ENCODE peak calls at places on chromosomes 4 and X, in four cellular contexts. One of them, this sample, is unnamed.

GRCh38 chrX:143757375-143757774 is 36.8 kb upstream of the SPANXN2 start:
- DNase-seq in neural progenitor cell: peak
- DNase-seq in colonic mucosa: no peak
- DNase-seq in endodermal cell: peak
- DNase-seq in this sample: peak

GRCh38 chrX:22800360-22800759 is 199.4 kb upstream of the DDX53 start:
- DNase-seq in neural progenitor cell: no peak
- DNase-seq in colonic mucosa: peak
- DNase-seq in endodermal cell: no peak
- DNase-seq in this sample: peak

GRCh38 chr4:11548529-11549176 is 120.0 kb upstream of the HS3ST1 start:
- DNase-seq in neural progenitor cell: no peak
- DNase-seq in colonic mucosa: no peak
- DNase-seq in endodermal cell: no peak
- DNase-seq in this sample: no peak

GRCh38 chrX:82141942-82142341 is 940.0 kb downstream of the SH3BGRL start:
- DNase-seq in neural progenitor cell: no peak
- DNase-seq in colonic mucosa: no peak
- DNase-seq in endodermal cell: no peak
- DNase-seq in this sample: no peak

GRCh38 chrX:70769659-70770232 is 138.8 kb downstream of the TEX11 start:
- DNase-seq in neural progenitor cell: no peak
- DNase-seq in colonic mucosa: no peak
- DNase-seq in endodermal cell: no peak
- DNase-seq in this sample: no peak

GRCh38 chr4:80459918-80460473 is 124.5 kb downstream of the CFAP299 start:
- DNase-seq in neural progenitor cell: no peak
- DNase-seq in colonic mucosa: no peak
- DNase-seq in endodermal cell: no peak
- DNase-seq in this sample: no peak

GRCh38 chr4:125526420-125526819 is 211.7 kb downstream of the FAT4 start:
- DNase-seq in neural progenitor cell: no peak
- DNase-seq in colonic mucosa: no peak
- DNase-seq in endodermal cell: no peak
- DNase-seq in this sample: no peak

GRCh38 chr4:169925678-169926077 is 100.5 kb downstream of the MFAP3L start:
- DNase-seq in neural progenitor cell: no peak
- DNase-seq in colonic mucosa: no peak
- DNase-seq in endodermal cell: no peak
- DNase-seq in this sample: no peak

GRCh38 chr4:1927675-1928074 is 56.5 kb downstream of the NSD2 start:
- DNase-seq in neural progenitor cell: no peak
- DNase-seq in colonic mucosa: no peak
- DNase-seq in endodermal cell: no peak
- DNase-seq in this sample: no peak

GRCh38 chr4:88630756-88631155 is 38.5 kb downstream of the HERC3 start:
- DNase-seq in neural progenitor cell: no peak
- DNase-seq in colonic mucosa: no peak
- DNase-seq in endodermal cell: no peak
- DNase-seq in this sample: no peak

GRCh38 chrX:3134316-3134715 is 93.0 kb downstream of the ARSF start:
- DNase-seq in neural progenitor cell: no peak
- DNase-seq in colonic mucosa: no peak
- DNase-seq in endodermal cell: no peak
- DNase-seq in this sample: no peak

GRCh38 chr4:88054229-88054628 is 46.8 kb downstream of the PKD2 start:
- DNase-seq in neural progenitor cell: no peak
- DNase-seq in colonic mucosa: no peak
- DNase-seq in endodermal cell: no peak
- DNase-seq in this sample: no peak

GRCh38 chr4:148103647-148104355 is 338.4 kb downstream of the NR3C2 start:
- DNase-seq in neural progenitor cell: no peak
- DNase-seq in colonic mucosa: no peak
- DNase-seq in endodermal cell: no peak
- DNase-seq in this sample: no peak

GRCh38 chrX:66030505-66031317 is 9.2 kb downstream of the VSIG4 start:
- DNase-seq in neural progenitor cell: peak
- DNase-seq in colonic mucosa: peak
- DNase-seq in endodermal cell: peak
- DNase-seq in this sample: no peak

GRCh38 chr4:121375262-121375661 is 5.6 kb downstream of the QRFPR start:
- DNase-seq in neural progenitor cell: no peak
- DNase-seq in colonic mucosa: no peak
- DNase-seq in endodermal cell: no peak
- DNase-seq in this sample: no peak

GRCh38 chrX:73214366-73215094 is at the start of gene NAP1L2:
- DNase-seq in neural progenitor cell: peak
- DNase-seq in colonic mucosa: peak
- DNase-seq in endodermal cell: peak
- DNase-seq in this sample: peak

GRCh38 chrX:48540015-48540350 is 469 bp downstream of the TBC1D25 start:
- DNase-seq in neural progenitor cell: no peak
- DNase-seq in colonic mucosa: peak
- DNase-seq in endodermal cell: no peak
- DNase-seq in this sample: no peak

GRCh38 chrX:48540480-48540879 is 966 bp downstream of the TBC1D25 start:
- DNase-seq in neural progenitor cell: peak
- DNase-seq in colonic mucosa: no peak
- DNase-seq in endodermal cell: no peak
- DNase-seq in this sample: no peak

GRCh38 chrX:48541140-48541814 is 1.8 kb downstream of the TBC1D25 start:
- DNase-seq in neural progenitor cell: no peak
- DNase-seq in colonic mucosa: no peak
- DNase-seq in endodermal cell: no peak
- DNase-seq in this sample: no peak

GRCh38 chrX:48538641-48539344 is 721 bp upstream of the TBC1D25 start:
- DNase-seq in neural progenitor cell: no peak
- DNase-seq in colonic mucosa: no peak
- DNase-seq in endodermal cell: no peak
- DNase-seq in this sample: no peak

GRCh38 chrX:48539345-48540014 is at the start of gene TBC1D25:
- DNase-seq in neural progenitor cell: peak
- DNase-seq in colonic mucosa: peak
- DNase-seq in endodermal cell: peak
- DNase-seq in this sample: peak
- H3K9ac ChIP-seq in neural progenitor cell: no peak
- H3K9ac ChIP-seq in colonic mucosa: peak
- H3K9ac ChIP-seq in endodermal cell: peak
- H3K9ac ChIP-seq in this sample: peak

DNA sequence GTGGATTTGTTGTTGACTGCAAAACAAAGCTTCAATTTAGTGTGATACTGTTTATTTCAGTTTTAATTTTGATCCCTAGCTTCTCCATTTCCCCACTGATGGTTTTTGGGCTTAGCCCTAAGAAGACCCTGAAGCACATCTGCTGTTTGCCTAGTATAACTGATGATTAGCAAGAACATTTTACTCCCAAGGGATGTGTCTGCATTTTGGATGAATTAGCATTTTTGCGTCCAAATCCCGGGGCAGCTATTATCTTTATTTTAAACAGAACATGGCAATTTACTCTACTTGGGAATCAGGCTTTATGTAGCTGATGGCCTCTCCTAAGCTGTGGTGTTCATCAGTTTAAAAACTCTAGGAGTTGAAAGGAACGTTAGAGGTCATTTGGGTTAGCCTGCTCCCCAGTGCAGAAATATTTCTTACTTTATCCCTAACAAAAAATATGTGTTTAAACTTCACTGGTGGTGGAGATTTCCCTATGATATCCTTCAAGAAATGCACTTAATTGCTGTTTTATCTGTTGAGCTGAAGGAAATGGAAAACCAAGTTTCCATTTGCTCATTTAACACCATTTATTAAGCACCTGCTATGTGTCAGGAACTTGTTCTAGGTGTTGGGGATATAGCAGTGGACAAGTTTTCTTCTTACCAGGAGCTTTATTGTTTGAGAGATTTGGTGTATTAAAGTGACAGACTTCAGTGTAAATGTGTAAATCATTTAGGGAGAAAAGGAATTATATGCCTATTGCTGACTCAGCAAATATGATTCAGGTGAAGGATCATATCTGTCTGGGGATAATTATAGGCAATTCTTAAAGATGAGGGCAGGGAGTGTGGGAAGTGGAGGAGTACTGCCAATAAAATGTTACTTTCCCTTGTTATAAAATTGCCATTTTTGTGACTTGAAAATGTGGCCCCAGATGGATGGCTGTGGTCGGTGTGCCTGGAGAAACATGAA is 3.4 kb downstream of the SEPTIN11 start:
- DNase-seq in neural progenitor cell: no peak
- DNase-seq in colonic mucosa: no peak
- DNase-seq in endodermal cell: no peak
- DNase-seq in this sample: no peak
- H3K4me3 ChIP-seq in neural progenitor cell: no peak
- H3K4me3 ChIP-seq in colonic mucosa: no peak
- H3K4me3 ChIP-seq in endodermal cell: peak
- H3K4me3 ChIP-seq in this sample: no peak

GRCh38 chr4:68907788-68908700 is 43.6 kb downstream of the UGT2A3 start:
- DNase-seq in neural progenitor cell: no peak
- DNase-seq in colonic mucosa: no peak
- DNase-seq in endodermal cell: no peak
- DNase-seq in this sample: no peak

GRCh38 chr4:68906238-68907137 is 45.1 kb downstream of the UGT2A3 start:
- DNase-seq in neural progenitor cell: peak
- DNase-seq in colonic mucosa: no peak
- DNase-seq in endodermal cell: peak
- DNase-seq in this sample: no peak

GRCh38 chr4:68905598-68906237 is 45.9 kb downstream of the UGT2A3 start:
- DNase-seq in neural progenitor cell: peak
- DNase-seq in colonic mucosa: peak
- DNase-seq in endodermal cell: peak
- DNase-seq in this sample: no peak

GRCh38 chr4:68907230-68907629 is 44.4 kb downstream of the UGT2A3 start:
- DNase-seq in neural progenitor cell: no peak
- DNase-seq in colonic mucosa: no peak
- DNase-seq in endodermal cell: no peak
- DNase-seq in this sample: no peak

DNA sequence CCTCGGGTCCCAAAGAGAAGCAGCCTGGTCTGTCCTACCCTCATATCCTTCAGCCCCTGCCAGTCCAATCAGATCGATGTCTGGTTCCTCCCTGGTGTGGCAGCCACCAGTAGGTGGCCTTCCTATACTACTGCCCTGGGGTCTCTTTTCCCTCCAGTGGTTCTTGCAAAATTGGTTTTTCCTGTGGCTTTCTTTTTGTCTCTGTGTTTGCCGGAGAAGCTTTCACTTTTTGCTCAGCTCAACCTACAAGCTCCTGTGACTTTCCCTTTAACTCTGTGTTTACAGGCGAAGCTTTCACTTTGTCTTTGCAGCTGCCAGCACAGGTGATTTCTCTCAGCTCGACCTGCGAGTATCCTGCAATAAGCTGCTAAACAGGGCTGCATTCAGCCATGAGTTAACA is 46.8 kb downstream of the UGT2A3 start:
- DNase-seq in neural progenitor cell: peak
- DNase-seq in colonic mucosa: peak
- DNase-seq in endodermal cell: peak
- DNase-seq in this sample: no peak
- TF ChIP-seq CTCF in neural progenitor cell: peak
- TF ChIP-seq CTCF in colonic mucosa: no peak
- TF ChIP-seq CTCF in endodermal cell: peak
- TF ChIP-seq CTCF in this sample: peak

GRCh38 chr4:141972950-141973349 is 336.6 kb downstream of the IL15 start:
- DNase-seq in neural progenitor cell: no peak
- DNase-seq in colonic mucosa: no peak
- DNase-seq in endodermal cell: no peak
- DNase-seq in this sample: no peak

GRCh38 chr4:141971854-141972253 is 335.5 kb downstream of the IL15 start:
- DNase-seq in neural progenitor cell: no peak
- DNase-seq in colonic mucosa: no peak
- DNase-seq in endodermal cell: no peak
- DNase-seq in this sample: no peak

GRCh38 chr4:141977433-141977832 is 341.1 kb downstream of the IL15 start:
- DNase-seq in neural progenitor cell: no peak
- DNase-seq in colonic mucosa: no peak
- DNase-seq in endodermal cell: no peak
- DNase-seq in this sample: no peak
- H3K9ac ChIP-seq in neural progenitor cell: no peak
- H3K9ac ChIP-seq in colonic mucosa: no peak
- H3K9ac ChIP-seq in endodermal cell: no peak
- H3K9ac ChIP-seq in this sample: no peak

DNA sequence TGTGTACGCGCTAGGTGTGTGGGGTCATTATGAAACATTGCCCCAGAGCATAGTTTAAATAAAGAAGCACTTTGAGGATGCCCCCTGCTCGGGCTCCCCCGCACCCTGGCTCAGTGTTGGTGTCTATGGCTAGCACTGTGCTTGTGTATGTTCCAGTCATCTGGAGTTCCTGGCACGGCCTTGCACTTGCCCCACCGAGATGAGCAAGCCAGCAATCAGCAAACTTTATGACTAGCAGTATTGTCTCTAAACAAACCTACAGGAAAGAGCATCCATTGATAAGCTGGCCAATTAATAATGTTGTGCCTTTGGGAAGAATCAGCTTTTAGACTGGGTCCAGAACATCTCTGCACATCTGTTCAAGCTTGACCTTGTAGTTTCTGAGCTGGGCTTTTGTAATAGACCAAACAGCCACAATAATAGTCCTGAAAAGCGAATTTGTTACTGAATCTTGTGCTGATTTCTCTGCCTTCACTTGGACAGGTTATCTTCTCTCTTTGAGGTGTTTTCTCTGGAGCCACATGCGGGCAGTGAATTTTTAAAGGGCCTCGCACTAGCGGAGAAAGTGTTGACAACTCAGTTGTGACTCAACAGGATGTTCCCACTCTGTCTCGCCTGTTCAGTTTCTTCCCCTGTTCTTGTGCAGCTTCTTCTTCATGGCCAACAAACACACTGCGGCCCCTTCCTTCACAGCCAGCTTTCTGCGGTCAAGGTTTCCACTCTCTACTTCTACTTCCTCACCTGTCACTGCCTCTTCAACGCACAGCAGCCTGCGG is 895 bp upstream of the SHROOM4 start:
- DNase-seq in neural progenitor cell: no peak
- DNase-seq in colonic mucosa: peak
- DNase-seq in endodermal cell: no peak
- DNase-seq in this sample: no peak
- H3K4me3 ChIP-seq in neural progenitor cell: peak
- H3K4me3 ChIP-seq in colonic mucosa: peak
- H3K4me3 ChIP-seq in endodermal cell: peak
- H3K4me3 ChIP-seq in this sample: peak

GRCh38 chr4:141375855-141376254 is 155.2 kb downstream of the ZNF330 start:
- DNase-seq in neural progenitor cell: peak
- DNase-seq in colonic mucosa: no peak
- DNase-seq in endodermal cell: peak
- DNase-seq in this sample: no peak
- TF ChIP-seq CTCF in neural progenitor cell: peak
- TF ChIP-seq CTCF in colonic mucosa: no peak
- TF ChIP-seq CTCF in endodermal cell: no peak
- TF ChIP-seq CTCF in this sample: no peak

DNA sequence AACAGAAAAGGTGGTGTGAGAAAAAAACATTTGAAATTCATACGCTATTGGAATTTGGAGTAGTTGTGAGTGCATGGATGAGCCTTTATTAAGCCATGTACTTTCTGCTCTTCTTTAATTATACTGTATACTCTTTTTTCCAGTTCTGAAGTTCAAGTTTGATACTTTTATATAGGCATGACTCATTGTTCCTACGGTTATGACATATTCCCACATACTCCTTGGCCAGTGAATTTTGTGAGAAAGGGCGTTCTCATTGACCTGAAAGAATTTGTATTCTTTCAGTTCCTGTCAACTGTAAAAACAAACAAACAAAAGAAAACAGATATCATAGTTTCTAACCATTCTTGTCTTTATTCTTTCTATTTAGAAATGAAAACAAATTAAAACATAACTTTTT is 407.3 kb downstream of the MAPK10 start:
- DNase-seq in neural progenitor cell: no peak
- DNase-seq in colonic mucosa: no peak
- DNase-seq in endodermal cell: no peak
- DNase-seq in this sample: no peak
- H3K9ac ChIP-seq in neural progenitor cell: no peak
- H3K9ac ChIP-seq in colonic mucosa: no peak
- H3K9ac ChIP-seq in endodermal cell: no peak
- H3K9ac ChIP-seq in this sample: no peak

This sample was measured in kidney.